ENCODE peak calls at places on chromosomes 6 and 20, in six cellular contexts. One of them, this sample, is unnamed.

GRCh38 chr20:59207742-59208357 is 44.2 kb downstream of the ZNF831 start:
- DNase-seq in lower leg skin: no peak
- DNase-seq in astrocyte of the spinal cord: no peak
- DNase-seq in mammary epithelial cell: peak; percentile 23
- DNase-seq in IMR-90: no peak
- DNase-seq in AG10803: peak; percentile 15
- DNase-seq in this sample: peak; percentile 88

GRCh38 chr20:51700809-51701285 is 67.3 kb downstream of the ATP9A start:
- DNase-seq in lower leg skin: no peak
- DNase-seq in IMR-90: peak; percentile 45
- DNase-seq in mammary epithelial cell: peak; percentile 27
- DNase-seq in AG10803: peak; percentile 40
- DNase-seq in astrocyte of the spinal cord: peak; percentile 36
- DNase-seq in this sample: peak; percentile 4

GRCh38 chr20:44959896-44960852 is at the start of gene TOMM34:
- DNase-seq in IMR-90: peak; percentile 90
- DNase-seq in lower leg skin: peak; percentile 99
- DNase-seq in mammary epithelial cell: peak; percentile 90
- DNase-seq in AG10803: peak; percentile 84
- DNase-seq in astrocyte of the spinal cord: peak; percentile 91
- DNase-seq in this sample: peak; percentile 98

GRCh38 chr6:166772518-166772917 is 145.5 kb upstream of the RPS6KA2 start:
- DNase-seq in astrocyte of the spinal cord: no peak
- DNase-seq in lower leg skin: peak; percentile 28
- DNase-seq in IMR-90: no peak
- DNase-seq in AG10803: no peak
- DNase-seq in mammary epithelial cell: no peak
- DNase-seq in this sample: peak; percentile 21

GRCh38 chr6:111669326-111669725 is 63.6 kb upstream of the TRAF3IP2 start:
- DNase-seq in astrocyte of the spinal cord: no peak
- DNase-seq in lower leg skin: no peak
- DNase-seq in IMR-90: no peak
- DNase-seq in mammary epithelial cell: no peak
- DNase-seq in AG10803: no peak
- DNase-seq in this sample: no peak

GRCh38 chr6:23601811-23602340 is 524.1 kb upstream of the NRSN1 start:
- DNase-seq in lower leg skin: no peak
- DNase-seq in mammary epithelial cell: no peak
- DNase-seq in AG10803: no peak
- DNase-seq in astrocyte of the spinal cord: no peak
- DNase-seq in IMR-90: no peak
- DNase-seq in this sample: no peak

GRCh38 chr6:106609699-106610098 is 19.6 kb downstream of the RTN4IP1 start:
- DNase-seq in lower leg skin: no peak
- DNase-seq in IMR-90: no peak
- DNase-seq in mammary epithelial cell: peak; percentile 26
- DNase-seq in astrocyte of the spinal cord: peak; percentile 13
- DNase-seq in AG10803: no peak
- DNase-seq in this sample: peak; percentile 27

GRCh38 chr20:11375966-11376365 is 541.7 kb upstream of the BTBD3 start:
- DNase-seq in mammary epithelial cell: peak; percentile 61
- DNase-seq in lower leg skin: no peak
- DNase-seq in AG10803: no peak
- DNase-seq in IMR-90: peak; percentile 42
- DNase-seq in astrocyte of the spinal cord: no peak
- DNase-seq in this sample: no peak

GRCh38 chr20:5947276-5947675 is 3.1 kb downstream of the TRMT6 start:
- DNase-seq in AG10803: no peak
- DNase-seq in mammary epithelial cell: peak; percentile 32
- DNase-seq in astrocyte of the spinal cord: no peak
- DNase-seq in lower leg skin: no peak
- DNase-seq in IMR-90: no peak
- DNase-seq in this sample: peak; percentile 66

GRCh38 chr6:55578537-55579363 is at the start of gene HMGCLL1:
- DNase-seq in mammary epithelial cell: peak; percentile 14
- DNase-seq in AG10803: no peak
- DNase-seq in IMR-90: no peak
- DNase-seq in astrocyte of the spinal cord: no peak
- DNase-seq in lower leg skin: no peak
- DNase-seq in this sample: no peak

GRCh38 chr6:54071941-54072340 is 39.3 kb upstream of the MLIP start:
- DNase-seq in mammary epithelial cell: no peak
- DNase-seq in astrocyte of the spinal cord: peak; percentile 79
- DNase-seq in IMR-90: no peak
- DNase-seq in AG10803: no peak
- DNase-seq in lower leg skin: no peak
- DNase-seq in this sample: no peak

DNA sequence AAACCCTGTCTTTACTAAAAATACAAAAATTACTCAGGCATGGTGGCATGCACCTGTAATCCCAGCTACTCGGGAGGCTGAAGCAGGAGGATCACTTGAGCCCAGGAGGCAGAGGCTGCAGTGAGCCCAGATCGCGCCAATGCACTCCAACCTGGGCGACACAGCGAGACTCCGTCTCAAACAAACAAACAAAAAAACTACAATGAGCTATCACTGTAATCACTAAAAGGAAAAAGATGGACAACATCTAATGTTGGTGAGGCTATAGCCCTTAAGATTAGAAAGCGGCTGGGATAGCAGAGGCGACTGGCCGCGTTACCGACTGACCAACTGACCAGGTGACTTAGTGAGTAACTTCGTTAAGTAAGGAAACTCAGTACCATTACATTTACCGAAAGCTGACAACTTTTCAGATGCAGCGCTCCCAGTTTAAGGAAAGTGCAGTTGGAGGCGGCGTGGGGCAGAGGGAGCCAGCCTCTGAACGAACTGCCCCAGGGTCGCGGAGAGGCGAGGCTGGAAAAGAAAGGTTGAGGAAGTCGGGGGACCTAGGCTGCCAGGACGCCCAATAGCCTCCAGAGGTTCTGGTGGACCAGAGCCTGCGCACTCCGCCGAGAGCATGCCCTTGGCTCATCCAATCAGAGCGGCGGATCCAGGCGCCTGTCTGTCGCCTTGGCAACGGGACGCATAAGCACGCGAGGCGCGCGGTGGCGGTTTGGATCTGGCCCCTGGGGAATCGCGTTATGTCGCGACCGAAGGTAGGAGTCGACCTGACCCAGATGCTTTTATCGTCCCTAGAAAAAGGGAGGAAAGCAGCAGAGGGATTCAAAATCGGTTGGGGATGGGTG is 8.9 kb downstream of the TTLL9 start:
- DNase-seq in mammary epithelial cell: peak; percentile 91
- DNase-seq in AG10803: peak; percentile 92
- DNase-seq in lower leg skin: peak; percentile 98
- DNase-seq in astrocyte of the spinal cord: peak; percentile 95
- DNase-seq in IMR-90: peak; percentile 92
- DNase-seq in this sample: peak; percentile 88
- TF ChIP-seq CTCF in mammary epithelial cell: peak; percentile 4
- TF ChIP-seq CTCF in AG10803: no peak
- TF ChIP-seq CTCF in lower leg skin: no peak
- TF ChIP-seq CTCF in astrocyte of the spinal cord: peak; percentile 2
- TF ChIP-seq CTCF in IMR-90: no peak
- TF ChIP-seq CTCF in this sample: no peak

DNA sequence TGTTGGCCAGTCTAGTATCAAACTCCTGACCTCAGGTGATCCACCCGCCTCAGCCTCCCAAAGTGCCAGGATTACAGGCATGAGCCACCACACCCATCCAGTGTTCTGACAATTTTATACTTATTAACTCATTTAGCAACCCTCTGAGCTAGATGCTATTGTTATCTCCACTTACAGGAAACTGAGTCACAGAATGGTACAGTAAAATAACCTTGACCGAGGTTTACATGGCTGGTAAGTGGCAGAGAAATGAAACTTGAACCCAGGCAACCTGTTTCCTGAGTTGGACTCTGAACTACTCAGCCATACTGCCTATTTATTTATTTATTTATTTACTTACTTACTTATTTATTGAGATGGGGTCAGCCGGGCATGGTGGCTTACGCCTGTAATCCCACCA is 6.6 kb upstream of the SIGLEC1 start:
- DNase-seq in IMR-90: no peak
- DNase-seq in AG10803: no peak
- DNase-seq in mammary epithelial cell: no peak
- DNase-seq in astrocyte of the spinal cord: no peak
- DNase-seq in lower leg skin: no peak
- DNase-seq in this sample: no peak
- TF ChIP-seq CTCF in IMR-90: no peak
- TF ChIP-seq CTCF in AG10803: no peak
- TF ChIP-seq CTCF in mammary epithelial cell: no peak
- TF ChIP-seq CTCF in astrocyte of the spinal cord: no peak
- TF ChIP-seq CTCF in lower leg skin: no peak
- TF ChIP-seq CTCF in this sample: no peak

DNA sequence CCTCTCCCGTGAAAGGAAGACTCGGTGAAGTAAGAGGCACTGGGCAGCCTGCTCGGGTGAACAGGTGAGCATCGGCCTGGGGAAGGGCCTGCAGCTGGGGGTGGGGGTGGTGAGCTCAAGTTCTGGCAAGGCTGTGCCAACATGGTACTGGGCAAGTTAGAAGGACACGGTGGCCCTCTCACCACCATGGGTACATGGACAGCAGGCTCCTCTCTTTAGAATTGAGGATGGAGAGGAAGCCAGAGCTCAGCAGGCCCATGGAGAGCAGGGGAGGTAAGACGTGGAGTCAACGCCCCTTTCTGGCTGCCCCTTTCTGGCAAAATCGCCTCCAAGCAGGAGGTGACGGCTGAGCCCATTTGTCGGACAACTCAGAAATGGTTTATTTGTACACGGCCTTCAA is 135.6 kb downstream of the ANKRD60 start:
- DNase-seq in IMR-90: no peak
- DNase-seq in mammary epithelial cell: no peak
- DNase-seq in lower leg skin: peak; percentile 58
- DNase-seq in astrocyte of the spinal cord: no peak
- DNase-seq in AG10803: no peak
- DNase-seq in this sample: no peak
- TF ChIP-seq CTCF in IMR-90: no peak
- TF ChIP-seq CTCF in mammary epithelial cell: no peak
- TF ChIP-seq CTCF in lower leg skin: no peak
- TF ChIP-seq CTCF in astrocyte of the spinal cord: no peak
- TF ChIP-seq CTCF in AG10803: no peak
- TF ChIP-seq CTCF in this sample: no peak

GRCh38 chr6:43953256-43953655 is 174.0 kb downstream of the MRPL14 start:
- DNase-seq in AG10803: no peak
- DNase-seq in lower leg skin: peak; percentile 77
- DNase-seq in IMR-90: no peak
- DNase-seq in mammary epithelial cell: no peak
- DNase-seq in astrocyte of the spinal cord: no peak
- DNase-seq in this sample: no peak

GRCh38 chr6:43951756-43952675 is 175.2 kb downstream of the MRPL14 start:
- DNase-seq in astrocyte of the spinal cord: no peak
- DNase-seq in AG10803: no peak
- DNase-seq in mammary epithelial cell: no peak
- DNase-seq in lower leg skin: no peak
- DNase-seq in IMR-90: no peak
- DNase-seq in this sample: no peak

GRCh38 chr6:43954311-43955131 is 172.7 kb downstream of the MRPL14 start:
- DNase-seq in AG10803: no peak
- DNase-seq in lower leg skin: no peak
- DNase-seq in mammary epithelial cell: no peak
- DNase-seq in IMR-90: no peak
- DNase-seq in astrocyte of the spinal cord: no peak
- DNase-seq in this sample: no peak

GRCh38 chr6:43952746-43953145 is 174.5 kb downstream of the MRPL14 start:
- DNase-seq in astrocyte of the spinal cord: no peak
- DNase-seq in mammary epithelial cell: no peak
- DNase-seq in AG10803: no peak
- DNase-seq in IMR-90: no peak
- DNase-seq in lower leg skin: no peak
- DNase-seq in this sample: peak; percentile 23

GRCh38 chr6:43953794-43954310 is 173.4 kb downstream of the MRPL14 start:
- DNase-seq in IMR-90: no peak
- DNase-seq in mammary epithelial cell: no peak
- DNase-seq in lower leg skin: peak; percentile 80
- DNase-seq in AG10803: peak; percentile 22
- DNase-seq in astrocyte of the spinal cord: no peak
- DNase-seq in this sample: peak; percentile 14
- TF ChIP-seq CTCF in IMR-90: peak; percentile 46
- TF ChIP-seq CTCF in mammary epithelial cell: peak; percentile 36
- TF ChIP-seq CTCF in lower leg skin: no peak
- TF ChIP-seq CTCF in AG10803: peak; percentile 39
- TF ChIP-seq CTCF in astrocyte of the spinal cord: peak; percentile 53
- TF ChIP-seq CTCF in this sample: no peak

DNA sequence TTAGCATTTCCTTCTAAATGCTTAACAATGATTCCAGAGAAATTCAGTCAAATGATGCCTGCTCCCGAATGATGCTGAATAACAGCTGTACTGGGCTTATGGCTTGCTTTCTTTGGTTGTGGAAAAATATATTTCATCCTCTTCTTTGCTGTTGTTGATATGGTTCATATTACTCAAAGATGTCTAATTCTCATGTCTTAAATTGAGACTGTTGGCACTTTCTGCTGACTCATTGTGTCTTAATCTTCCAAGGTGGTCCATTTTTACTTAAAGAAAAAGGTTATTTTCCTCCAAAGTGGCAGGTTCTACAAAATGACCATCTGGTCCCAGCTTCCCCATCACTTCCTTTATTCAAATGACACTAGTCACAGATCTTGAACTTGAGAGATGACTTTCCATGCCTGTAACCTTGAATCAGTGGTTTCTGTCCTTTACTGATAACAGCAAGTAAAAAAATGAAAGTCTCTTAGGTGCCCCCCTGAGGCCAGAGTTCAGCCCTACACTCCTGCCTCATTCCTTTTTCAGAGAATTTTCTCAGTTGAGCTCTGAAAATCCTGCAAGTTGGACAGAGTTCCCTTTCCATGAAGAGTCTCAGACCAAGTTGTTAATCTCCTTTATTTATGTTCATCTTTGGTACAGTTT is 6.9 kb downstream of the SNAP25 start:
- DNase-seq in AG10803: no peak
- DNase-seq in astrocyte of the spinal cord: no peak
- DNase-seq in lower leg skin: no peak
- DNase-seq in IMR-90: no peak
- DNase-seq in mammary epithelial cell: no peak
- DNase-seq in this sample: no peak
- TF ChIP-seq CTCF in AG10803: peak; percentile 8
- TF ChIP-seq CTCF in astrocyte of the spinal cord: peak; percentile 37
- TF ChIP-seq CTCF in lower leg skin: no peak
- TF ChIP-seq CTCF in IMR-90: peak; percentile 18
- TF ChIP-seq CTCF in mammary epithelial cell: peak; percentile 14
- TF ChIP-seq CTCF in this sample: no peak

DNA sequence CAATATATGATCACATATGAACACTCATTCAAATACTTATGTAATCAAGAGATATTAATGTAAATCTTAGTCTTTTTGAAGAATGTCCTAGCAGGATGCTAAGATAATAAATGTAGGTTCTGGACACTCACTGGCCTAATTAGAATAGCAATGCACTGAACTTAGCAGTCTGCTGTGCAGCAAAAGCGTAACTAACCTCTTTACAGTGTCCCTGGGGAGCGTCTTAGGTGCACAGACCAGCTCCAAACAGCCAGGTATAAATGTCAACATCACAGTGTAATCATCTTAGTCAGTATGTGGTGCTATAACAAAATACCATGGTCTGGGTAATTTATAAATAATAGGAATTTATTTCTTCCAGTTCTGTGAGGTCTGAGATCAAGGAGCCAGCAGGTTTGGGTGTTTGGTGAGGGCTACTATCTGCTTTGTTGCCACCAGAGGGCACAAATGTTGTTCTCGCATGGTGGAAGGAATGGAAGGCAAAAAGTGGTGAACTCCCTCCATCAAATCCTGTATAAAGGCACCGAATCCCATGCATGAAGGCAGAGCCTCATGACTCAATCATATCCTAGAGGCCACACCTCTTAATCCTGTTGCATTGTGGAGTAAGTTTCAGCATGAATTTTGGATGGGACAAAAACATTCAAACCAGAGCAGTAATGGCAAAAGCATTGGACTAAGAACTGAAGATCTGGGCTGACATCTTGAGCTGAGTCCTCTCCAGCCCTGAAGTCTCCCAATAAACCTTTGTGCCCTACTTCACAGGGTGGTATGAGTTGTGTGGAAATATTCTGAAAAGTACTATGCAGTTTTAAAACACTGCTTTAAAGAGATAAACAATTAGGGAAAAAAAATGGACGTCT is 41.8 kb upstream of the FOXO3 start:
- DNase-seq in astrocyte of the spinal cord: peak; percentile 10
- DNase-seq in mammary epithelial cell: peak; percentile 32
- DNase-seq in IMR-90: peak; percentile 33
- DNase-seq in lower leg skin: no peak
- DNase-seq in AG10803: peak; percentile 23
- DNase-seq in this sample: peak; percentile 11
- TF ChIP-seq CTCF in astrocyte of the spinal cord: peak; percentile 58
- TF ChIP-seq CTCF in mammary epithelial cell: peak; percentile 58
- TF ChIP-seq CTCF in IMR-90: peak; percentile 43
- TF ChIP-seq CTCF in lower leg skin: no peak
- TF ChIP-seq CTCF in AG10803: peak; percentile 52
- TF ChIP-seq CTCF in this sample: peak; percentile 44

This sample was measured in activated CD8-positive, alpha-beta T cell treated with anti-CD3 and anti-CD28 coated beads for 36 hours.